ENCODE peak calls at places on chromosomes 4 and X, in seven cellular contexts. T, Y, S, A, H, E and Q are unnamed samples.

GRCh38 chrX:136030357-136031225 is 45.4 kb downstream of the SLC9A6 start:
- DNase-seq in Y (no peak), T (no peak), A (peak; percentile 79), S (no peak), E (no peak), H (no peak), Q (no peak)

GRCh38 chr4:83138979-83139378 is 24.4 kb upstream of the PLAC8 start:
- DNase-seq in T (no peak), S (peak; percentile 32), E (no peak), A (no peak), H (peak; percentile 48), Y (no peak), Q (no peak)

GRCh38 chr4:109052699-109053656 is 249.5 kb downstream of the COL25A1 start:
- DNase-seq in H (no peak), A (no peak), T (no peak), E (no peak), S (no peak), Y (no peak), Q (no peak)

GRCh38 chrX:3527811-3528210 is 181.4 kb upstream of the MXRA5 start:
- DNase-seq in E (no peak), Y (no peak), H (no peak), T (no peak), S (no peak), A (no peak), Q (no peak)

GRCh38 chr4:163544407-163545038 is 50.0 kb downstream of the TMA16 start:
- DNase-seq in E (peak; percentile 49), H (peak; percentile 31), S (peak; percentile 61), T (peak; percentile 82), Y (peak; percentile 57), A (peak; percentile 54), Q (peak; percentile 8)

GRCh38 chr4:87497141-87497540 is 32.0 kb downstream of the SPARCL1 start:
- DNase-seq in Y (no peak), A (no peak), S (no peak), H (no peak), T (peak; percentile 75), E (no peak), Q (no peak)

GRCh38 chr4:182307746-182308145 is 64.5 kb downstream of the TENM3 start:
- DNase-seq in E (no peak), T (no peak), Y (peak; percentile 25), A (no peak), S (no peak), H (no peak), Q (no peak)

GRCh38 chr4:180060159-180060889 is 2182.9 kb upstream of the TENM3 start:
- DNase-seq in E (no peak), Y (no peak), A (no peak), T (no peak), S (no peak), H (no peak), Q (no peak)

GRCh38 chr4:40908702-40909362 is 159.1 kb downstream of the NSUN7 start:
- DNase-seq in H (peak; percentile 17), Y (peak; percentile 84), T (peak; percentile 97), E (peak; percentile 38), A (peak; percentile 53), S (peak; percentile 46), Q (peak; percentile 36)

GRCh38 chrX:46381630-46382029 is 163.6 kb downstream of the ZNF674 start:
- DNase-seq in S (no peak), Y (no peak), H (no peak), A (no peak), E (no peak), T (peak; percentile 72), Q (no peak)

GRCh38 chr4:17335371-17335770 is 176.5 kb downstream of the QDPR start:
- DNase-seq in A (no peak), T (no peak), E (no peak), S (no peak), H (no peak), Y (no peak), Q (no peak)

GRCh38 chr4:145808021-145808650 is 128.2 kb downstream of the C4orf51 start:
- DNase-seq in T (peak; percentile 70), E (no peak), S (no peak), A (no peak), Y (no peak), H (no peak), Q (no peak)

GRCh38 chrX:39772057-39772832 is 325.5 kb downstream of the BCOR start:
- DNase-seq in Y (peak; percentile 36), E (peak; percentile 33), S (peak; percentile 56), H (peak; percentile 30), T (peak; percentile 94), A (no peak), Q (no peak)

DNA sequence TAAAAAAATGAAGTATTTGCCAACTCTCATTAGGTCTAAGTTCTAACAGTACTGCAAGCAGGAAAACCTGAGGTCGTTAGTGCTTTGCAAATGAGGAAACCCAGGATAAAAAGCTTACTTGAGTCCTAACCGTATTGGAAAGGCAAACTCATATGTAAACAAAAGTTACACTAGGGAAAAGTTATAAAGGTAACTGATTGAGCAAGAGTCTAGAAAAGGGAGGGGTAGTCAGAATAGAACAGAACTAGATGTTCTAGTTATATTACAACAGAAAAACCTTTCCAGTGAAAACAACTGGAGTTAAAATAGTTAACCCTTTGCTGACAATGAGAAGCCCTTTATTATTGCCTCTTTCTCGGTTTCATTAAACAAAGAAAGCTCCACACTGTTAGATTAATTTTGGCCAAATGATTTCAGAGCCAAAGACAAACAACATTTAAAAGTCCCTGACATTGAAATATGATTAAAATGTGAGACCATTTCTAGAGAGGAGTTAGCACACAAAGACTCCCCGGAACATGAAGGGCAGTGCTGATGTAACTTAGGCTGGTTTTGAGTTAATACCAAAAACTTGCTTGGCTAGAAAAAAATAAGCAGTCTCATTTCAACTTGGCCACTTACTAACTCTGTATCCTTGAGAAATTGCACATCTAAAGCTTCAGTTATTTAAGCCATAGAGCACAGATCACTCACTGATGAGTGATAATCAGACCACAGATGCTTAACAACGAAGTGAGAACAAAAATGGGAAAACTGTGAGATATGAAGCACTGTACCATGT is 66.2 kb upstream of the MAOA start:
- DNase-seq in Y (no peak), A (no peak), S (no peak), T (no peak), H (no peak), E (no peak), Q (no peak)
- H3K27ac ChIP-seq in Y (peak overlapping the region; percentile 51), A (no peak overlapping the region), S (no peak overlapping the region), T (no peak overlapping the region), H (no peak overlapping the region), E (no peak overlapping the region), Q (no peak overlapping the region)

DNA sequence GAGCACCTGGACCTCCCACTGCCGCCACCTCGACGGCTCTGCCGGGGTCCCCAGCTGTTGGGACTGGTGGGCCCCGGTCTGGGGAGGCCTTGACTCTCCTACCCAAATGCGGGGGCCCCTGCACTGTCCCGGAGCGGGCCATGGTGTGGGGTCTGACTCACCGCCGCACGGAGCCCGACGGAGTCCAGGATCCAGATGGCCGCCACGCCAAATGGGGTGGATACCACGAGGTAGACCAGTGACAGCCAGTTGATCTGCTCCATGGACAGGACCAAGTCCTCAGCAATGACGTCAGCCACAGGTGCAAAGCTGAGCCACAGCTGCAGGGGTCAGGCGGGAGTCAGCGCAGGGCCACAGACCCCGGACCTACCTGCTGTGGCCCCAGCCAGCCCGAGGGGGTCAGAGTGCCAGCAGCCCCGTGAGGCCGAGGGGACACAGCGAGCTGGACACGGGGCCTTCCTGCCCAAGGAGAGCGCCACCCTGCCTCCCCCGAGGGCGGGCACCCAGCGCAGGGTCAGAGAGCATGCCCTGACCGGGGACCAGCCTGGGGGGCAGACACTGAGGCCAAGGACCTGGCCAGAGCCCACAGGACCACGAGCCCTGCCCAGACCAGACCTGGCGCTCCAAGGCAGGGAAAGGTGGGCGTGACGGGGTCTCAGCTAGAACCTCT is 2.4 kb downstream of the SLC49A3 start:
- DNase-seq in Y (no peak), E (no peak), S (no peak), A (no peak), H (no peak), T (no peak), Q (no peak)
- H3K27ac ChIP-seq in Y (no peak overlapping the region), E (no peak overlapping the region), S (no peak overlapping the region), A (no peak overlapping the region), H (no peak overlapping the region), T (no peak overlapping the region), Q (no peak overlapping the region)

GRCh38 chr4:186919340-186919739 is 195.7 kb upstream of the FAT1 start:
- DNase-seq in H (no peak), A (no peak), S (no peak), E (no peak), Y (no peak), T (no peak), Q (no peak)

GRCh38 chr4:186924723-186925122 is 201.1 kb upstream of the FAT1 start:
- DNase-seq in H (no peak), Y (no peak), S (no peak), E (no peak), A (no peak), T (no peak), Q (no peak)

GRCh38 chr4:186915816-186916215 is 192.2 kb upstream of the FAT1 start:
- DNase-seq in T (no peak), S (no peak), A (no peak), Y (no peak), H (no peak), E (no peak), Q (no peak)

GRCh38 chr4:186918466-186918865 is 194.8 kb upstream of the FAT1 start:
- DNase-seq in H (no peak), A (no peak), E (no peak), S (no peak), Y (no peak), T (no peak), Q (no peak)

DNA sequence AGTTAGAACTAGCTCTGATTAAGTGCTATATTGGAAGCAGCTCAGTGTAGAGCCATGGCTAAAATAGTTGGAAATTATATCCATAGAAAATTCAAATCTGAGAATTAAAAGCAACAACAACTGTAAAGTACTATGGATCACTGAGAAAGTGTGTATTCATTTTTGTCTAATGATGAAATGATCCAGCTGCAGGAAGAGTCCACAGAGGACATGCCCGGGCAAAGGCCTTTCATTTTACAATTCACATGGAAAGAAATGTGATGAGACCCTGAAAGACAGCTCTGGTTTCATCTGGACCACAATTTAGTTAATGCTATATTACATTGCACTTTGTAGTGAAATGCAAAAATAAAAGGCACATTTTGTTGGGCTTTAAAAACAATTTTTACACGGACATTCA is 196.8 kb upstream of the FAT1 start:
- DNase-seq in A (no peak), Y (no peak), S (no peak), E (no peak), T (no peak), H (no peak), Q (no peak)
- H3K27ac ChIP-seq in A (no peak overlapping the region), Y (no peak overlapping the region), S (no peak overlapping the region), E (no peak overlapping the region), T (no peak overlapping the region), H (no peak overlapping the region), Q (no peak overlapping the region)

DNA sequence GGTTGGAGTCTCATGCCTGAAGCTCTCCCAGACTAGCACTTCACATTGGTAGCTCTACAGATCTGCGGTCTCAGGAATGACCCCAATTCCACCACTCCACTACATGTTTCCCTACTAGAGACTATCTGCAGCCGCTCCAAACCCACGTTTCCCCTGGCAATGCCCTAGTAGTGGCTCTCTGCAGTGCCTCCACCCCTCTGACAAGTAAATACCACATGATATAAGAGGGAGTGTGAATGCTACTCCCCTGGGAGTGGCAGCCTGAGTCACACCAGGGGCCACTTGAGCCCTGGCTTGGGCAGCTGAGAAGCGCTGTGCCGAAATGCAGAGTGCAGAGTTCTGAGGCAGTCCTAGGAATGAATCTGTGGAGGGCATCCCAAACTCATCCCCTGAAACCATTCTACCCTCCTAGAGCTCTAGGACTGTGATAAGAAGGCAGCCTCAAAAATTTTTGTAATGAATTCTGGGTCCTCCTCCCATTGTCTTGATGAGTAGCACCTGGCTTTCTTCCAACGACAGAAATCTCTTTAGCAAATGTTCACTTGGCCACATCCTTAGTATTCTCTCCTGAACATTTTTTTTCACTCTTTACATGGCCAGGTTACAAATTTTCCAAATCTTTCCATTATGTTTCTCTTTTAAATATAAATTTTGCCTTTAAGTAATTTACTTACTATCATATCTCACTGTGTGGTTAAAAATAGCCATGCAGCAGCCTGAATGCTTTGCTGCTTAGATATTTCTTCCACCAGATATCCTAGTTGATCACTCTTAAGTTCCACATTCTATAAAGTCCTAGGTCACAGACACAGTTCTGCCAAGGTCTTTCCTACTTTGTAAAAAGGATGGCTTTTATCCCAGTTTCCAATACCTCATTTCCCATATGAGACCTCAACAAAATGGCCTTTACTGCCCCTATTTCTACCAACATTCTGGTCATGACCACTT is 160.2 kb upstream of the CPEB2 start:
- DNase-seq in H (no peak), A (peak; percentile 50), Y (peak; percentile 90), T (no peak), S (no peak), E (no peak), Q (no peak)
- H3K27ac ChIP-seq in H (no peak overlapping the region), A (peak overlapping the region; percentile 55), Y (no peak overlapping the region), T (no peak overlapping the region), S (no peak overlapping the region), E (no peak overlapping the region), Q (no peak overlapping the region)